ENCODE peak calls at places on chromosomes 6 and 20, in five cellular contexts. I is substantia nigra, J is NCI-H526 treated with DMSO at 0.1 percent for 48 hours, N is epithelial cell of esophagus, E is caudate nucleus. V is an unnamed sample.

GRCh38 chr6:53673138-53673801 is 7.7 kb upstream of the KLHL31 start:
- DNase-seq in I (no peak), J (no peak), N (peak; percentile 74), E (no peak), V (peak; percentile 21)

GRCh38 chr6:37612475-37612874 is 85.2 kb downstream of the MDGA1 start:
- DNase-seq in I (no peak), J (no peak), N (peak; percentile 25), E (no peak), V (no peak)

GRCh38 chr6:136059308-136059707 is 190.8 kb downstream of the MTFR2 start:
- DNase-seq in I (no peak), J (no peak), N (no peak), E (no peak), V (no peak)

GRCh38 chr6:75282706-75283105 is 1.9 kb downstream of the TMEM30A start:
- DNase-seq in I (no peak), J (peak; percentile 17), N (peak; percentile 23), E (no peak), V (no peak)

GRCh38 chr6:13413906-13414555 is 73.4 kb downstream of the GFOD1 start:
- DNase-seq in I (no peak), J (no peak), N (no peak), E (peak; percentile 23), V (no peak)

GRCh38 chr6:125074120-125074519 is 79.5 kb upstream of the TPD52L1 start:
- DNase-seq in I (no peak), J (no peak), N (no peak), E (no peak), V (no peak)

GRCh38 chr20:23144856-23145255 is 58.7 kb upstream of the CD93 start:
- DNase-seq in I (no peak), J (no peak), N (no peak), E (no peak), V (no peak)

GRCh38 chr20:30912006-30912660 is 345.3 kb upstream of the DEFB115 start:
- DNase-seq in I (no peak), J (peak; percentile 16), N (no peak), E (no peak), V (no peak)

GRCh38 chr6:96391776-96392175 is 129.8 kb upstream of the UFL1 start:
- DNase-seq in I (no peak), J (peak; percentile 66), N (peak; percentile 6), E (no peak), V (no peak)

GRCh38 chr20:31517373-31517772 is 3.1 kb downstream of the HM13 start:
- DNase-seq in I (no peak), J (peak; percentile 43), N (peak; percentile 68), E (no peak), V (no peak)